ENCODE peak calls at places on chromosome 19, in eight cellular contexts. B is uterus; N is left colon; Q is stimulated activated CD4-positive, alpha-beta T cell treated with anti-CD3 and anti-CD28 coated beads, Interleukin-15, amount 100 ng/mL, for 1 hour; V is T1000; D is psoas muscle; T is NCI-H1417 treated with DMSO at 0.1 percent for 48 hours; M is left ventricle myocardium inferior. E is an unnamed sample.

GRCh38 chr19:2625434-2625833 is 77.1 kb downstream of the GNG7 start:
- DNase-seq in V (no peak), T (no peak), B (no peak), D (peak; percentile 42), M (peak; percentile 52), Q (no peak), N (peak; percentile 77), E (no peak)

GRCh38 chr19:55705972-55706371 is 30.9 kb downstream of the EPN1 start:
- DNase-seq in M (no peak), V (no peak), N (no peak), D (no peak), Q (no peak), T (no peak), B (no peak), E (no peak)

GRCh38 chr19:11787536-11787935 is 10.8 kb upstream of the ZNF491 start:
- DNase-seq in M (no peak), D (no peak), N (no peak), V (no peak), Q (no peak), T (no peak), B (no peak), E (no peak)

GRCh38 chr19:48966541-48967345 is 1.6 kb downstream of the FTL start:
- DNase-seq in V (no peak), D (no peak), B (no peak), Q (no peak), N (no peak), M (no peak), T (no peak), E (no peak)

GRCh38 chr19:927044-927706 is 1.3 kb downstream of the ARID3A start:
- DNase-seq in D (peak; percentile 82), B (peak; percentile 75), M (peak; percentile 64), Q (no peak), V (no peak), N (peak; percentile 72), T (no peak), E (peak; percentile 80)

GRCh38 chr19:42542791-42543190 is 14.5 kb upstream of the CEACAM1 start:
- DNase-seq in Q (no peak), T (no peak), M (no peak), V (no peak), D (no peak), B (no peak), N (no peak), E (no peak)

GRCh38 chr19:18310966-18311365 is 11.9 kb downstream of the LSM4 start:
- DNase-seq in V (no peak), B (no peak), T (no peak), Q (no peak), D (no peak), M (no peak), N (no peak), E (no peak)

GRCh38 chr19:548841-549830 is 5.3 kb downstream of the GZMM start:
- DNase-seq in M (no peak), N (no peak), V (no peak), D (no peak), Q (no peak), B (no peak), T (no peak), E (no peak)

GRCh38 chr19:5216141-5216847 is 124.3 kb downstream of the PTPRS start:
- DNase-seq in Q (no peak), M (no peak), T (no peak), D (no peak), N (no peak), B (no peak), V (no peak), E (no peak)

E was measured in left cardiac atrium.